ENCODE peak calls at places on chromosomes 12 and 14, in six cellular contexts. M is ovary, Q is esophagus squamous epithelium, L is A549, K is body of pancreas, T is left lung. P is an unnamed sample.

GRCh38 chr14:24388474-24389179 is 10.2 kb upstream of the NYNRIN start:
- DNase-seq in M (no peak), Q (no peak), L (no peak), K (no peak), T (no peak), P (no peak)

GRCh38 chr12:68100241-68100640 is 59.3 kb downstream of the IFNG start:
- DNase-seq in M (no peak), Q (no peak), L (no peak), K (no peak), T (no peak), P (no peak)

GRCh38 chr14:93114068-93114710 is 1.5 kb downstream of the ITPK1 start:
- DNase-seq in M (peak), Q (no peak), L (no peak), K (peak), T (no peak), P (no peak)

GRCh38 chr14:63573579-63573978 is 30.4 kb upstream of the PPP2R5E start:
- DNase-seq in M (no peak), Q (no peak), L (no peak), K (no peak), T (no peak), P (no peak)

GRCh38 chr14:68251766-68252100 is 432.2 kb downstream of the RAD51B start:
- DNase-seq in M (no peak), Q (no peak), L (no peak), K (no peak), T (no peak), P (no peak)

GRCh38 chr12:56258068-56258819 is at the start of gene ANKRD52:
- DNase-seq in M (peak), Q (no peak), L (peak), K (peak), T (peak), P (peak)

GRCh38 chr14:69739486-69739885 is 27.5 kb upstream of the SRSF5 start:
- DNase-seq in M (no peak), Q (no peak), L (no peak), K (no peak), T (no peak), P (no peak)

GRCh38 chr14:47917344-47917954 is 242.0 kb upstream of the MDGA2 start:
- DNase-seq in M (no peak), Q (no peak), L (no peak), K (peak), T (no peak), P (peak)

GRCh38 chr12:57430117-57430930 is 519 bp downstream of the R3HDM2 start:
- DNase-seq in M (peak), Q (no peak), L (peak), K (no peak), T (peak), P (no peak)

GRCh38 chr12:108745641-108746040 is 14.3 kb upstream of the CORO1C start:
- DNase-seq in M (no peak), Q (no peak), L (no peak), K (no peak), T (no peak), P (no peak)

GRCh38 chr12:113649256-113649830 is 177.7 kb upstream of the LHX5 start:
- DNase-seq in M (no peak), Q (no peak), L (no peak), K (no peak), T (no peak), P (no peak)

GRCh38 chr12:116442304-116442703 is 116.9 kb upstream of the MAP1LC3B2 start:
- DNase-seq in M (no peak), Q (no peak), L (no peak), K (no peak), T (no peak), P (no peak)

GRCh38 chr12:116443706-116444589 is 115.2 kb upstream of the MAP1LC3B2 start:
- DNase-seq in M (no peak), Q (no peak), L (no peak), K (no peak), T (no peak), P (no peak)

GRCh38 chr12:116444590-116444943 is 114.6 kb upstream of the MAP1LC3B2 start:
- DNase-seq in M (no peak), Q (no peak), L (no peak), K (no peak), T (no peak), P (no peak)

GRCh38 chr12:116442981-116443380 is 116.2 kb upstream of the MAP1LC3B2 start:
- DNase-seq in M (no peak), Q (no peak), L (no peak), K (peak), T (no peak), P (no peak)

DNA sequence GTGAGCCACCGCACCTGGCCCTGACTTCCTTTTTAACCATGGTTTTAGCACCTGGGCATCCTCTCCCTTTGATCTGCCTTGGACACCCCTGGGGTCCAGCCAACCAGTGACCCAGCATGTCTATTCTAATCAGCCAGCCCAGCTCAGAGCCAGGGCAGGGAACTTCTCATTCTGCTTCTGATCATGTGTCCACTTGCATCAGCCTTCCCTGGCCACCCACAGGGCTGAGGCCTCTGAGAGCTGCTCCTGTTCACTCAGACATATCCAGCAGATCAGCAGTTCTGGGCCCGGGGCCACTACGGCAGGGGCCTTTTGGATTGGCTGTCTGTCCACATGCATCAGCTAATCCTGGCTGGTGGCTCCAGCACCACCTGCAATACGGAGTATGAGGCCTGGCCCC is 117.9 kb upstream of the MAP1LC3B2 start:
- DNase-seq in M (no peak), Q (no peak), L (no peak), K (no peak), T (peak), P (no peak)
- H3K27ac ChIP-seq in M (no peak), Q (no peak), L (no peak), K (no peak), T (no peak), P (no peak)

GRCh38 chr12:76798864-76799263 is 34.9 kb downstream of the ZDHHC17 start:
- DNase-seq in M (no peak), Q (no peak), L (no peak), K (no peak), T (no peak), P (no peak)
- H3K27ac ChIP-seq in M (no peak), Q (no peak), L (no peak), K (no peak), T (no peak), P (no peak)

GRCh38 chr12:27243804-27244679 is at the start of gene STK38L:
- DNase-seq in M (peak), Q (peak), L (peak), K (peak), T (peak), P (peak)

GRCh38 chr12:27245039-27245438 is 953 bp downstream of the STK38L start:
- DNase-seq in M (no peak), Q (no peak), L (no peak), K (no peak), T (no peak), P (no peak)

GRCh38 chr12:27246774-27247173 is 2.7 kb downstream of the STK38L start:
- DNase-seq in M (no peak), Q (no peak), L (no peak), K (no peak), T (no peak), P (no peak)

GRCh38 chr12:27244680-27245005 is 557 bp downstream of the STK38L start:
- DNase-seq in M (no peak), Q (no peak), L (no peak), K (no peak), T (no peak), P (no peak)

DNA sequence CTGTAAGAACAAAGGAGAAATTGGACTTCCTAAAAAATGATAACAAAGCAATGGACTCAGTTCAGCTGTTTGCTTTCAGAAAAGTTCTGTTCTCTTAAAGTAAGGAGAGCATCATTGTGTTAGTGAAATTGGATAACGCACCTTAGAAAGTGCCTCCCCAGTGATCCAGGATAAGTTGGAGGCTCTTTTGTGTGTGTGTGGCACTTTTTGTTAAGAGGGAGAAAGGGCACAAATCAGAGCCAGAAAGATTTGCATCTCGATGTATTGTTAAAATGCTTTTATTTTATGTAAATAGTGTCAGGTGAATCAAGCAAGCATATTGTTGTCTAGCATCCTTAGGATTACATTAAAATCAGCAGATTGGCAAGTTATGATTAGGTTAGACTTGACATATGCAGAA is 2.1 kb downstream of the STK38L start:
- DNase-seq in M (no peak), Q (no peak), L (no peak), K (no peak), T (no peak), P (no peak)
- H3K27ac ChIP-seq in M (no peak), Q (peak), L (no peak), K (no peak), T (no peak), P (peak)

DNA sequence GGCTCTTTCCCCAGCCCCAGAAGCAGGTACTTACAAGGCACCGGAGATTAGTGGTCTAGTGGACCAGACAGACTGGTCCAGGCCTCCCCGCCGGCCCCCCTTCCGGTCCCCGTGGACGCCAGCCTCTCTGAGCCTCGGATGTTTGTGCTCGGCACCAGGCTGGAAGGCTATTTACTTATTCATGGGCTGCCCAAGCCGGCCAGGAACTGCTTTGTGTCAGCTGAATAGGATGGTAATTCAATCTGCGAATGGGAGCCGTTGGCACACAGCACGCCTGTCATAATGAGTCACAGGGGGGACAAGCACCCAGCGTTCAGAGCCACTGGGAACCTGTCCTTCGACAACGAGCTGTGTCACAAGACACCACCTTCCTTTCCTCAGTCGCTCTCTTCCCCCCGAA is 82.3 kb downstream of the RIMBP2 start:
- DNase-seq in M (no peak), Q (no peak), L (no peak), K (peak), T (no peak), P (no peak)
- H3K27ac ChIP-seq in M (no peak), Q (no peak), L (no peak), K (no peak), T (no peak), P (no peak)

GRCh38 chr14:76720382-76720813 is 40.9 kb upstream of the VASH1 start:
- DNase-seq in M (peak), Q (no peak), L (no peak), K (peak), T (peak), P (no peak)
- H3K27ac ChIP-seq in M (no peak), Q (peak), L (no peak), K (no peak), T (peak), P (no peak)

DNA sequence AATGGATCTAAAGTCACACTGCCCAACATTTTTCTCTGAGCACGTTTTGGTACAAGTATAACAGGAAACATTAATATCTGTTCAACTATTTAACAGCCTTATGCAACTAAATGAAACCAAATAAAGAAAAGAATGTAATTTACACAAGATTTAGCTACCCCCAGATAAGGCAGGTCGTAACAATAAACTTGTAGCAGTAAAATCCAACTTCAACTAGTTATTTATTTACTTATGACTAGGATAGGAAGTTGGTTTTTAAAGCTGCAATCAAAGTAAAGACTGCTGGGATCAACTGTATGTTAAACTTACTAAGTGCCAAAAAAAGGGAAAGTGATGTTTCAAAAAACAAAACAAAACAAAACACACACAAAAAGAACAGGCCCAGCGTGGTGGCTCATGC is 30.9 kb downstream of the FERMT2 start:
- DNase-seq in M (no peak), Q (no peak), L (no peak), K (no peak), T (no peak), P (no peak)
- H3K27ac ChIP-seq in M (no peak), Q (peak), L (peak), K (peak), T (no peak), P (no peak)

DNA sequence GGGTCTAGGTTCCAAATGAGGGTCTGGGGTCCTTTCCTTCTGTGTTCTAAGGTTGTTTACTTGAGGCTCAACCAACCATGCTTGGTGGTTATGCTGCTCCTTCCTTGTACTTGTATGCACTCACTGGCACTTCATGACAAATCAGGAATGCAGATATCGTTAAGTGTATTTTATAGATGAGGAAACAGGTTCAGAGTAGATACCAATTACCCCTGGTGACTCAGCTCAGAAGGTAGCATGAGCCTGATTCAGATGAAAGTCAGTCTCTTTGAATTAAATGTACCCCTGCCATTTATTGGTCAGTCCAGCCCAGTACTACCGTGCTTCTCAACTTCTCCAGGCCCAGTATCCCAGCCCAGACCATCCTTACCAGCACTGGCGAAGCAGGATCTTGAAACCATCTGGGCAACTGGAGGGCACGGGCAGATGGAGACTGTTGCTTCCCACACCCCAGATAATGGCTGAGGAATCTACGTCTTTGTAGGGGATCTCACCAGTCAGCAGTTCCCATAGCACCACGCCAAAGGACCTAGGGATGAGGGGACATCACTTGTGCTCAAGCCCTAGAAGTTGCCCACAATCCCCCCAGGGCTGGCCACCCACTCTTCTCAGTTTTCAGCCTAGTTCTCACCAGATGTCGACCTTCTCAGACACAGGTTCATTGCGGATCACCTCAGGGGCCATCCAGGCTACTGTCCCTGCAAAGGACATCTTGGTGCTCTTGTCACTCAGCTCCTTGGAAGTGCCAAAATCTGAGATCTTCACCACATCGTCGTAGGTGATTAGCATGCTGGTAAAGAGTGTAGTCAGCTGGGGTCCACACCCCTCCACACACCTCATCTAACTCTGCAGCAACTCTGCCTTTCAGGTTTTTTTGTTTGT is 14.3 kb downstream of the MAP3K12 start:
- DNase-seq in M (no peak), Q (no peak), L (no peak), K (peak), T (no peak), P (no peak)
- H3K27ac ChIP-seq in M (no peak), Q (no peak), L (no peak), K (no peak), T (no peak), P (no peak)

GRCh38 chr14:74426202-74426582 is at the start of gene SYNDIG1L:
- DNase-seq in M (no peak), Q (no peak), L (no peak), K (no peak), T (no peak), P (no peak)

GRCh38 chr14:74429991-74430390 is 4.0 kb upstream of the SYNDIG1L start:
- DNase-seq in M (no peak), Q (no peak), L (no peak), K (no peak), T (no peak), P (no peak)

GRCh38 chr14:74427651-74428050 is 1.6 kb upstream of the SYNDIG1L start:
- DNase-seq in M (no peak), Q (no peak), L (no peak), K (no peak), T (no peak), P (no peak)

GRCh38 chr14:74425525-74426201 is 347 bp downstream of the SYNDIG1L start:
- DNase-seq in M (peak), Q (no peak), L (peak), K (peak), T (no peak), P (no peak)

DNA sequence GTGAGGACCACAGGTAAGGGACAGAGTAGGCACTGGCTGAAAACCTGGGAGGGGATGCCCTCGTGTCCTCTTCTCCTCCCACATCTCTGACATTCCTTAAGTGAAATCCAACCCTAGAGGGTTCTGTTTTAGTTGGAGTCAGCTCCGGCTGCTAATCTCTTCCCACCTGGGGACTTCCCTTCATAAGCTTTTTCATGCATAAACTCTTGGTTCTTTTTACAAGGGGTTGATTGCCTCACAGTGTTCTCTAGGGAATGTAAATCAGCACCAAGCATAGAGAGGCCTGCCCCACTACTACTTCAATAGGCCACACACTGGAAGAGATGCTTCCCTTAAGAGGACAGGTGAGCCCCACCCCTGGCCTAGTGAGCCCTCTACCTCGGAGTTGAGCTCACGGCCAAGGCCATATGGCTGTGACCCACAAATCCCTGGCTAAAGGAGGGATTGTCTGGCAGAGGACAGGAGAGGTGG is 3.2 kb upstream of the SYNDIG1L start:
- DNase-seq in M (no peak), Q (no peak), L (no peak), K (no peak), T (no peak), P (no peak)
- H3K27ac ChIP-seq in M (no peak), Q (no peak), L (no peak), K (no peak), T (no peak), P (no peak)

P was measured in tibial nerve.